ENCODE peak calls at places on chromosomes 11 and 22, in six cellular contexts. A is NB4, Q is AG04450, R is HFFc6, T is RWPE2, J is adrenal gland. M is an unnamed sample.

GRCh38 chr22:45638834-45639746 is 32.5 kb upstream of the ATXN10 start:
- DNase-seq in J (no peak), Q (no peak), A (peak; percentile 88), R (peak; percentile 43), T (peak; percentile 89), M (no peak)

GRCh38 chr11:76209956-76210885 is 3.9 kb upstream of the WNT11 start:
- DNase-seq in R (no peak), T (no peak), Q (no peak), J (peak; percentile 72), A (peak; percentile 70), M (no peak)

GRCh38 chr22:23240639-23241389 is 60.5 kb downstream of the BCR start:
- DNase-seq in R (no peak), J (no peak), T (no peak), A (peak; percentile 40), Q (no peak), M (no peak)

GRCh38 chr11:110473666-110474065 is 43.9 kb downstream of the FDX1 start:
- DNase-seq in J (no peak), T (no peak), R (no peak), A (no peak), Q (no peak), M (no peak)

GRCh38 chr22:39534591-39535301 is 2.2 kb upstream of the RPS19BP1 start:
- DNase-seq in R (no peak), A (peak; percentile 72), T (no peak), J (peak; percentile 89), Q (no peak), M (no peak)

GRCh38 chr11:126127284-126127845 is 64.7 kb upstream of the CDON start:
- DNase-seq in T (no peak), R (no peak), Q (no peak), J (no peak), A (no peak), M (peak; percentile 26)

GRCh38 chr11:72243567-72244316 is at the start of gene PHOX2A:
- DNase-seq in J (peak; percentile 24), A (no peak), R (no peak), T (no peak), Q (no peak), M (peak; percentile 68)

GRCh38 chr11:102924851-102925380 is 30.6 kb downstream of the MMP13 start:
- DNase-seq in R (peak; percentile 57), A (peak; percentile 37), T (no peak), J (peak; percentile 36), Q (no peak), M (no peak)

GRCh38 chr11:116517584-116517983 is 255.2 kb downstream of the BUD13 start:
- DNase-seq in A (no peak), R (no peak), T (no peak), Q (no peak), J (no peak), M (no peak)

GRCh38 chr11:6656936-6657335 is 1.3 kb upstream of the DCHS1 start:
- DNase-seq in J (no peak), Q (no peak), R (no peak), A (no peak), T (no peak), M (no peak)

GRCh38 chr11:8959546-8960166 is 4.6 kb downstream of the TMEM9B start:
- DNase-seq in R (peak; percentile 61), A (peak; percentile 80), T (no peak), Q (peak; percentile 68), J (no peak), M (no peak)

GRCh38 chr11:20038969-20039368 is 121.3 kb downstream of the DBX1 start:
- DNase-seq in Q (no peak), R (no peak), T (no peak), J (no peak), A (no peak), M (no peak)

DNA sequence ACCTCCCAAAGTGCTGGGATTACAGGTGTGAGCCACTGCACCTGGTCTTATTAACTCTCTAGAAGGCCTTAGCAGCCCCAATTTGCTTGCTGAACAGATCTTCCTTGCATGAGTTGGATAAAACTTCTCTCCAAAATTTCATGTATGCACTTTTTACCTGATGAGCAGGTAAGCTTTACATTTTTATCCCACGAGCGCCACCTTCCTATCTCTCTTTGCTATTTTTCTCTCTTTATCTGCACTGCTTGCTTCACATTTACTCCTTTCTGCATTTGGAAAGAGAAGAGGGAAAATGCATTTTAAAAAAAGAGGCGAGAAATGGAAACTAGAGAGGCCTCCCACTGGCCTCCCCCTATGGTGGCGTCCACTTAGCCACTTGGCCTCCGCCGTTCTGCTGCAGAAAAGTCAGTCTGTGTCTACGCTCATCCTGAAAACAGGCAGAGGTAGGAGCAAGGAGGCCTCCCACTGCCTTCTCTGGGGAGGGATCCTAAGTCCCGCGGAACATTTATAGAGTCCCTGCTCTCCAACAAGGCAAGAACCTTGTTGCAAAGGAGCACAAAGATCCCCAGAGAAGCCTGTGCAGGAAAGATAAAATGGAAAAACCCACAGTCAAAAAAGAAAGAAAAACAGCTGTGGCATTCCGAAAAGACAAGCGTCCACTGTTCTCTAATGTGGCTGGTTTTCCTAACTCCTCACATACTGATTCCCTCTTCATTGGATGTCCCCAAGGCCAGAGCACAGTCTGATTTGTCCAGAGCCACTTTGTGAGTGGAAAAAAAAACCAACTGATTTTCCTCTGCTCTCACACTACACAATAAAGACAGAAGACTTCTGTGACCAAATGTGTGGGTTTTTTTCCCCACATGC is 62.2 kb upstream of the INCENP start:
- DNase-seq in A (no peak), Q (no peak), J (no peak), R (no peak), T (no peak), M (no peak)
- TF ChIP-seq CTCF in A (no peak), Q (no peak), J (no peak), R (no peak), T (peak; percentile 59), M (peak; percentile 52)

GRCh38 chr11:131787119-131787518 is 416.7 kb downstream of the NTM start:
- DNase-seq in A (no peak), Q (no peak), R (no peak), J (no peak), T (no peak), M (no peak)
- TF ChIP-seq CTCF in A (no peak), Q (no peak), R (no peak), J (no peak), T (no peak), M (no peak)

DNA sequence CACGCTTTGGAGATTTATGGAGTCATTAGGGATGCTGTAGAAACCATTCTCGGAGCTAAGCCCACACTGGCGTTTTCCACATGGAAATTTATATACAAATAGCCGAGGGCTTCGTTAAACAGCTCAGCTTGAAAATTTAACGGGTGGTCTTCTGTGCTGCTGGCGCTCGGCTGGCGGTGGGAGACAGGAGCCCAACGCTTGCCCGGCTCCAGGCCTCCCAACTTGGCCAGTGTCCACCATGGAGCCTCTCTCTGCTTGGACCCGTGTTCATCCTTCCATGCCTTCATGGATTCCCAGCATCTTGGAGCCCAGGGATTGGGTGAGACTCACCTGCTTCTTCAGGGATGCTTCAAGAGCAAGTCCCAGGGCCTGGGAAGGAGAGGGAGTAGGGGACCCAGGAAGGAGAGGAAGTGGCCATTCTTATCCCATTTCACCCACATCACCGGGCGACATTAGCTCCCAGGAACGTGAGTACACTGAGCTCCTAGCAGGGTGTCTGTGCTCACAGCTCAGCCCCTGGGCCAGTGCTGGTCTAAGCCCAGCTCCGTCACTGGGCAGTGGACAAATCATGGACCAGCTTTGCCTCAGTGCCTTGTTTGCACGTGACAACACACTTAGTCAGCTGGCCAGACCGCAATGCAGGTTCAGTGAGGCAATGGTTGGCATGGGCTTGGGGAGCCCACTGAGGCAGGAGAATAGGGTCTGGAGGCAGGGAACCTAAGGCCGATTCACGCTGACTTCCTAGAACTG is 944.3 kb downstream of the BRD1 start:
- DNase-seq in A (no peak), R (no peak), Q (no peak), T (peak; percentile 23), J (no peak), M (peak; percentile 77)
- TF ChIP-seq CTCF in A (no peak), R (no peak), Q (no peak), T (no peak), J (no peak), M (no peak)

DNA sequence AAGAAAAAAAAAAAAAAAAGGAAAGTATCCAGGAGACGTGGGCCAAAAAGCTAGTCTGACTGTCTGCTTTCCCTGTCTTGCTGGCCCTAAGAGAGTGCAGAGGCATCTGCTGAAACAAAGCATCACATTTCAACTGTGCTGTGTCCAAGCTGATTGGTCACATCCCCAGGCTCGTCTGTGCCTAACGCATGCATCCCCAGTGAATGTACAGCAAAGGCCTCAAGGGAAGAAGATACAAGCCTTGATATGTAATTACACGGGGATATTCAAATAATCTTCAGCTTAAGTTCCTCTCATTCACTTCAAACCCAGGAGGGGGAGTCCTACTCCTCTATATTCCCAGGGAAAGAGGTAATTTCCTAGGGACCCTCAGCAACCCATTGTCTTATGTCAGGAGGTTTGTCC is 5.4 kb upstream of the SORL1 start:
- DNase-seq in R (no peak), T (no peak), A (peak; percentile 64), J (no peak), Q (peak; percentile 33), M (no peak)
- TF ChIP-seq CTCF in R (peak; percentile 54), T (no peak), A (no peak), J (no peak), Q (peak; percentile 26), M (peak; percentile 72)

GRCh38 chr11:1458340-1459218 is 28.0 kb downstream of the MOB2 start:
- DNase-seq in J (peak; percentile 65), Q (no peak), R (no peak), T (no peak), A (peak; percentile 36), M (no peak)
- TF ChIP-seq CTCF in J (no peak), Q (peak; percentile 41), R (peak; percentile 45), T (peak; percentile 23), A (peak; percentile 34), M (peak; percentile 64)

M was measured in chondrocyte.